ENCODE peak calls at places on chromosomes 11 and 22, in five cellular contexts. I is GM23338, T is tibial artery, E is aorta, Q is heart left ventricle. A is an unnamed sample.
A peak's percentile ranks its signal among the peaks of the same experiment; 100 is the strongest.

GRCh38 chr11:72703281-72704008 is 29.2 kb upstream of the PDE2A start:
- DNase-seq in I (no peak), T (peak; percentile 83), Q (peak; percentile 79), E (peak; percentile 87), A (no peak)

GRCh38 chr11:59574467-59574866 is 41.1 kb downstream of the OSBP start:
- DNase-seq in T (no peak), I (no peak), Q (no peak), E (no peak), A (no peak)

GRCh38 chr11:8222820-8223512 is 40.7 kb downstream of the LMO1 start:
- DNase-seq in Q (no peak), I (no peak), E (peak; percentile 36), T (no peak), A (peak; percentile 20)

GRCh38 chr11:109849946-109850345 is 243.2 kb upstream of the ZC3H12C start:
- DNase-seq in I (no peak), Q (no peak), E (no peak), T (no peak), A (no peak)

GRCh38 chr22:38973289-38974169 is 8.6 kb upstream of the APOBEC3B start:
- DNase-seq in Q (no peak), I (peak; percentile 88), E (peak; percentile 70), T (no peak), A (no peak)

GRCh38 chr22:28855355-28856094 is 27.8 kb upstream of the ZNRF3 start:
- DNase-seq in E (no peak), T (no peak), I (peak; percentile 85), Q (peak; percentile 30), A (no peak)

GRCh38 chr22:32725369-32725988 is 76.0 kb upstream of the TIMP3 start:
- DNase-seq in E (no peak), I (no peak), T (no peak), Q (no peak), A (no peak)

GRCh38 chr11:62269654-62270278 is at the start of gene SCGB2A2:
- DNase-seq in T (no peak), Q (no peak), I (peak; percentile 55), E (no peak), A (no peak)

DNA sequence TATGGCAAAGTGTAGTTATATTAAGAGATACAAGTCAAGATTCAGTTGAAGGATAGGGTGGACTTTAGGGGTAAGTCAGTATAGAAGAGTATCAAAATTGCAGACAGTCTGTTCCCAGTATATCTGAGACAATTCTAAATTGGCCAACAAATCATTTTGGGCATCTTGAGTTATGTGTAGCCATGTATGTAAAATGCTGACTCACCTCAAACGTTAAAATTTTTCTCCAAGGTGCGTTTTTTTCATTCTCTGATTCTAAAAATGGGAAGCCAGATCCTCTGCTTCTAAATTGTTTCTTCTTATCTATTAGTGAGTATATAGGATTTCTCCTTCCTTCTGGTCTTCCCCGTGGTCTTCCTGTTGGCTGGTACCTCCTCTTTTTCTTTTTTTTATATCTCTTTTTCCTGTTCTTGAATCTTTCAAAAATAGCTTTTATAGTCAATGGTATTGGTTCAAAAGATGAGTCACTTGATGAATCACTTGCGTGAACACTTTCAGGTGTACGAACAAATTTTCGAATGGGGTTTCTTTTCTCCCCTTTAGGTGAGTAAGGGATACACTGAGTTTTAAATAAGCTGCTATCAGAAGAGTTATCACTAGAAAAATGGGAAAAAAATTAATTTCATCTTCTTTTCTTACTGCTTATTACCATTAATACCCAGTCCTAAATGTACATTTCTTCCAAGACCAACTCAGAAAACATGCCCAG is 3.2 kb downstream of the TAF1D start:
- DNase-seq in I (no peak), Q (no peak), T (no peak), E (no peak), A (no peak)
- H3K27ac ChIP-seq in I (peak overlapping the region; percentile 90), Q (no peak overlapping the region), T (no peak overlapping the region), E (no peak overlapping the region), A (no peak overlapping the region)

DNA sequence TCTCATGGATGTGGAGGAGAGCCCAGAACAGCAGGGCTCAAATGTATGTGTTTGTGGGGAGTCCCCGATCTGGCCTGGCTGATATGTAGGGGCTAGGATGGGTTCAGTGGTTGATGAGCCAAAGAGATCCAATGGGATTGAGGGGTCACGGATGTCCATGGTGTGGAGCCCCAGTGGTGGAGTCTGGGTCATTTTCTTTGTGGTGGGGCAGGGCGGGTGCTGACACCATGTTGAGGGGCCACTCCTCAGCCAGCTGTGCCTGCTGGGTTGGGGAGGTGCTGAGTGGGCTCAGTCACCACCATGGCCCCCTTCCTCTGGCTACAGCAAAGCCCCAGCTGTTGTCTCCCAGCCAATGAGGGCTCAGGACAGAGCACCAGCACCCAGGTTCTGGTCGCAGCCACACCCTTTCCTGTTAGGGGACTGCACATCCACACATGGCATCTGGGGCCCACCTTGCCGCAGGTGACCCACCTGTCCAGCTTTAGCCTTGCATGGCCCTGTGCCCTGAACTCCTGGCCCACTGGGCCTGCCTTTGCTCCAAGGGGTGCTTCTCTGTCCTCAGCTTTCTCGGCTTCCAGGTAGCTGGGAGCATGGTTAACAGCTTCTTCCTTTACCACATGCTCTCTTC is 3.2 kb upstream of the GNAZ start:
- DNase-seq in Q (peak; percentile 7), T (peak; percentile 49), E (peak; percentile 45), I (no peak), A (peak; percentile 13)
- H3K4me1 ChIP-seq in Q (no peaks in the 10 kb centered on the region), T (peaks cover 19% of the 10 kb centered on the region), E (no peaks in the 10 kb centered on the region), I (peaks cover 5% of the 10 kb centered on the region), A (peaks cover 18% of the 10 kb centered on the region)

DNA sequence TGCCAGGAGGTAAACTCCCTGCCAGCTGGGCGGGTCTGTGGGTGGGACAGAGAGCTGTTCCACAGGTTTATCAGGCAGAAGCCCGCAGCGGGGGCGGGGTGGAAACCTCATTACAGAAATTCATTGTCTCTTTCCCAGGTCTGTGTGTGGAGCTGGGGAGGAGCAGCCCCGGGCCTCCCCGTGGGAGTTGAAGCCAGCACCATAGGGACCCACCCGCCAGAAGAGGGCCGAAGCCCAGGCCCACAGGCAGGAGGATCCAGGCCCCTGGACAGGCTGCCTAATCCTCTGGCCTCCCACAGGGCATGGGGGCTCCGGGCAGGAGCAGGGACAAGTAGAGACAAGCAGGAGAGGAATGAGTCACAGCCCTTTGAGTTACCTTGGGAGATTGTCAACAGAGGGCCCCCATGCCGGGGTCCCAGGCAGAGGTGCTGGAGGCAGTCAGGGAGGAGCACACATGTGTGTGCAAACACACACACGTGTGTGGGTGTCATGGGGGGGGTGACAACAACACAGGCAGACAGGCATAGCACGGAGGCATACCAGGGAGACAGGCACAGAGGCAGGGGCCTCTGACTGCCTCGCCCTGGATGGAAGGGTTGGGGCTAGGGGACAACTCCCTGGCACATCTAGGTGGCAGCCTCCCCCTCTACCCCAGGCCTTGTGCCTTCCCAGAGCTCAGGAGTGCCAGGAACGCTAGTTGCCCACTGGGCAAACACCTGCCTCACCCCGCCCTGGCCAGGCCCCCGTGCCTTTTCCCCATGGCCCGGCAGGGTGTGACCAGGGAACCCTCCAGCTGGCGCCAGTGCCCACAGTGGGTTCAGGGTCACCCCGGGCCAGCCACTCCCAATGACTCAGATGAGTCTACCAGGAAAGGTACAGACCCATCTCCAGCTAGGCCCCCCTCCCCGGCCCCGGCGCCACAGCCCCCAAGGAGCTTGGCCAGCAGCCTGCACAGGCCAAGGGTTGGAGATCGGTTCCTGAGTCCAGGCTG is 1.3 kb downstream of the CDC42BPG start:
- DNase-seq in E (no peak), I (no peak), T (no peak), Q (no peak), A (peak; percentile 63)
- H3K27ac ChIP-seq in E (no peak overlapping the region), I (no peak overlapping the region), T (no peak overlapping the region), Q (no peak overlapping the region), A (peak overlapping the region; percentile 39)

DNA sequence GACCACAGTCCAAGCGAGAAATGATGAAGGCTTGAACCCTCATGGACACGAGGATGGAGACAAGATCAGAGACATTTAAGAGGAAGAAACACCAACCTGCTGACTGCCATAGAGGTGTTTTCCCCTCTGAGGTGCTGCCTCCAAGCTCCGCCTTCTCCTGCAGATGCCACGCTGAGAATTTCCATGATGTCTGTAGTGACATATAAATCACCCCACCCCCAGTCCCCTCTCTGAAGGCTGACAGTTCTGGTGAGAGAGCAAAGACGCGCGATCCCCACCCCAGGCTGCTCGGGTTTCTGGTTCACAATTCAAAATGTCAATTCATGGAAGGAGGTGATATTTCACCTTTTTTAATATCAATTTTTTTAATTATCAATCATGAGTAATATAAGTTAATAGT is 28.2 kb downstream of the LRRC32 start:
- DNase-seq in E (no peak), Q (no peak), I (no peak), T (no peak), A (peak; percentile 8)
- H3K4me1 ChIP-seq in E (no peaks in the 10 kb centered on the region), Q (no peaks in the 10 kb centered on the region), I (no peaks in the 10 kb centered on the region), T (peaks cover 2% of the 10 kb centered on the region), A (no peaks in the 10 kb centered on the region)

GRCh38 chr11:17924713-17925112 is 88.1 kb downstream of the SERGEF start:
- DNase-seq in I (no peak), Q (no peak), T (no peak), E (no peak), A (no peak)

GRCh38 chr11:17922474-17922788 is 90.4 kb downstream of the SERGEF start:
- DNase-seq in E (no peak), T (no peak), Q (no peak), I (no peak), A (no peak)

GRCh38 chr11:17918049-17918605 is 94.7 kb downstream of the SERGEF start:
- DNase-seq in I (peak; percentile 50), E (no peak), T (no peak), Q (no peak), A (no peak)

GRCh38 chr11:17923213-17923612 is 89.6 kb downstream of the SERGEF start:
- DNase-seq in Q (peak; percentile 21), T (no peak), E (no peak), I (no peak), A (no peak)

GRCh38 chr11:17921620-17922473 is 91.0 kb downstream of the SERGEF start:
- DNase-seq in E (no peak), I (no peak), Q (no peak), T (no peak), A (no peak)
- H3K27ac ChIP-seq in E (no peak overlapping the region), I (no peak overlapping the region), Q (no peak overlapping the region), T (no peak overlapping the region), A (no peak overlapping the region)

GRCh38 chr11:111393096-111393495 is 14.0 kb upstream of the POU2AF1 start:
- DNase-seq in I (no peak), E (no peak), T (no peak), Q (no peak), A (no peak)

GRCh38 chr11:111392552-111392951 is 13.5 kb upstream of the POU2AF1 start:
- DNase-seq in Q (no peak), T (no peak), E (no peak), I (no peak), A (no peak)

GRCh38 chr11:111395081-111395480 is 16.0 kb upstream of the POU2AF1 start:
- DNase-seq in Q (no peak), I (no peak), T (no peak), E (no peak), A (no peak)

GRCh38 chr11:111391328-111392124 is 12.5 kb upstream of the POU2AF1 start:
- DNase-seq in Q (no peak), T (no peak), I (no peak), E (no peak), A (no peak)

DNA sequence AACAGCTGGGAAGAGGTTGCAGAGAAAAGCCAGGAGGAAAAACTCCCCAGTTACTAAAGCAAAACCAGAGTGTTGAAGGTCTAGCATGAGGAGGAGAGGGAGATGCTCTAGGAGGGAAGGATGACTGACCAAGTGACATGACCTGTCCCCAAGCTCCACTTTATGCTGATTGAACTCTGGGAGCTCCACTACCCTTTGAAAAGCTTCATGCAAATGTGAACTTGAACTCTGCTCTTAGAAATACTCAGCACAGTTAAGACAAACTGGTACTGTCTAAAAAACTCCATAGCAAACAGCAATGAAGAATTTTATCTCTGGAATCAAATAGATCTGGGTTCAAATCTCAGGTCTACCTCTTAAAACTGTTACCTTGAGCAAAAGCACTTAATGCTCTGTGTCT is 14.5 kb upstream of the POU2AF1 start:
- DNase-seq in T (no peak), Q (no peak), I (no peak), E (no peak), A (no peak)
- H3K4me1 ChIP-seq in T (no peaks in the 10 kb centered on the region), Q (no peaks in the 10 kb centered on the region), I (no peaks in the 10 kb centered on the region), E (no peaks in the 10 kb centered on the region), A (no peaks in the 10 kb centered on the region)

A was measured in left lung.